ENCODE peak calls at places on chromosomes 4 and X, in five cellular contexts. J is H54; F is bronchial epithelial cell; B is activated CD8-positive, alpha-beta memory T cell treated with anti-CD3 and anti-CD28 coated beads for 1 hour; U is IMR-90. N is an unnamed sample.

GRCh38 chr4:130563185-130563890 is 1467.4 kb downstream of the C4orf33 start:
- DNase-seq in J (peak; percentile 21), F (peak; percentile 10), B (no peak), U (peak; percentile 72), N (peak; percentile 8)

GRCh38 chrX:53571494-53571893 is 115.0 kb downstream of the HUWE1 start:
- DNase-seq in J (no peak), F (no peak), B (no peak), U (no peak), N (no peak)

GRCh38 chr4:27692098-27692679 is 831.5 kb downstream of the STIM2 start:
- DNase-seq in J (no peak), F (peak; percentile 64), B (no peak), U (peak; percentile 29), N (peak; percentile 28)

GRCh38 chr4:7506119-7506518 is 71.4 kb upstream of the PSAPL1 start:
- DNase-seq in J (no peak), F (no peak), B (no peak), U (no peak), N (no peak)

GRCh38 chr4:71406459-71406963 is 67.7 kb downstream of the SLC4A4 start:
- DNase-seq in J (no peak), F (peak; percentile 88), B (no peak), U (peak; percentile 77), N (no peak)

GRCh38 chr4:52713456-52713937 is 37.7 kb downstream of the ERVMER34-1 start:
- DNase-seq in J (no peak), F (no peak), B (no peak), U (peak; percentile 5), N (peak; percentile 71)

GRCh38 chrX:100381613-100382012 is 28.5 kb downstream of the PCDH19 start:
- DNase-seq in J (no peak), F (peak; percentile 58), B (no peak), U (no peak), N (no peak)

GRCh38 chr4:138406881-138407280 is 164.7 kb upstream of the SLC7A11 start:
- DNase-seq in J (no peak), F (peak; percentile 17), B (no peak), U (peak; percentile 3), N (no peak)

GRCh38 chrX:117973175-117974075 is 143.2 kb downstream of the KLHL13 start:
- DNase-seq in J (no peak), F (no peak), B (no peak), U (no peak), N (no peak)

N was measured in HepG2.